ENCODE peak calls at places on chromosomes 4 and X, in eight cellular contexts. S is lower lobe of right lung; A is AG08396; P is activated CD4-positive, alpha-beta T cell treated with anti-CD3 and anti-CD28 coated beads, Interleukin-2, amount 50 U/mL, for 1 hour; L is uterus; N is tibial artery; X is cardiac fibroblast; M is cardiac muscle cell. R is an unnamed sample.

GRCh38 chrX:79065696-79066095 is 78.8 kb upstream of the GPR174 start:
- DNase-seq in M (no peak), N (no peak), P (no peak), A (no peak), X (no peak), S (no peak), L (no peak), R (no peak)

GRCh38 chr4:126544276-126544675 is 1088.5 kb upstream of the INTU start:
- DNase-seq in M (no peak), X (no peak), A (no peak), P (no peak), L (no peak), N (no peak), S (no peak), R (no peak)

GRCh38 chr4:16785800-16786527 is 112.5 kb downstream of the LDB2 start:
- DNase-seq in P (no peak), M (peak), S (no peak), N (no peak), A (peak), X (no peak), L (no peak), R (peak)

GRCh38 chr4:77699731-77700210 is 94.2 kb downstream of the CXCL13 start:
- DNase-seq in X (peak), A (peak), S (no peak), M (peak), L (no peak), N (no peak), P (no peak), R (peak)

GRCh38 chr4:52910115-52910514 is 48.0 kb downstream of the RASL11B start:
- DNase-seq in P (no peak), M (no peak), A (no peak), N (no peak), L (no peak), S (no peak), X (no peak), R (no peak)

GRCh38 chr4:15149842-15150592 is 147.7 kb downstream of the CPEB2 start:
- DNase-seq in A (peak), M (peak), X (peak), S (peak), N (peak), P (no peak), L (peak), R (no peak)

GRCh38 chr4:71396382-71396781 is 57.6 kb downstream of the SLC4A4 start:
- DNase-seq in P (no peak), M (no peak), N (no peak), L (no peak), X (peak), S (no peak), A (peak), R (no peak)

GRCh38 chrX:85159644-85160043 is 83.9 kb downstream of the SATL1 start:
- DNase-seq in L (no peak), M (no peak), X (no peak), N (no peak), A (no peak), P (no peak), S (no peak), R (no peak)

GRCh38 chr4:102826105-102826889 is 1.1 kb downstream of the UBE2D3 start:
- DNase-seq in P (no peak), A (no peak), X (no peak), S (no peak), L (no peak), M (no peak), N (no peak), R (no peak)

GRCh38 chr4:159497961-159498360 is 395.1 kb downstream of the RAPGEF2 start:
- DNase-seq in X (no peak), S (no peak), M (no peak), A (no peak), L (no peak), N (no peak), P (no peak), R (no peak)

GRCh38 chr4:110735691-110736090 is 112.8 kb upstream of the PITX2 start:
- DNase-seq in L (no peak), N (no peak), P (no peak), X (no peak), A (no peak), M (peak), S (no peak), R (no peak)

GRCh38 chr4:509374-509676 is 10.3 kb downstream of the PIGG start:
- DNase-seq in X (no peak), N (no peak), P (no peak), M (no peak), S (no peak), L (no peak), A (no peak), R (no peak)

GRCh38 chr4:185322805-185323204 is 72.9 kb downstream of the LRP2BP start:
- DNase-seq in P (no peak), L (no peak), M (no peak), X (no peak), N (no peak), S (no peak), A (no peak), R (no peak)

GRCh38 chrX:56802921-56803848 is 74.1 kb downstream of the NBDY start:
- DNase-seq in M (peak), X (peak), S (no peak), P (peak), A (peak), L (peak), N (no peak), R (no peak)

R was measured in non-pigmented ciliary epithelial cell.